ENCODE peak calls at places on chromosomes 13 and 19, in five cellular contexts. A, J, P, M and U are unnamed samples.

GRCh38 chr13:110208116-110208515 is 98.8 kb downstream of the COL4A1 start:
- DNase-seq in A (no peak), J (no peak), P (no peak), M (no peak), U (no peak)

GRCh38 chr19:51341066-51341465 is 873 bp downstream of the VSIG10L start:
- DNase-seq in A (no peak), J (no peak), P (no peak), M (no peak), U (no peak)

GRCh38 chr19:1125601-1126533 is 22.1 kb downstream of the GPX4 start:
- DNase-seq in A (no peak), J (no peak), P (no peak), M (no peak), U (no peak)

GRCh38 chr13:26707122-26708006 is 53.2 kb downstream of the GPR12 start:
- DNase-seq in A (no peak), J (peak), P (no peak), M (peak), U (peak)

GRCh38 chr19:43452517-43453045 is 12.8 kb downstream of the LYPD3 start:
- DNase-seq in A (no peak), J (no peak), P (no peak), M (no peak), U (no peak)

GRCh38 chr13:110472904-110473563 is 88.5 kb downstream of the RAB20 start:
- DNase-seq in A (no peak), J (peak), P (no peak), M (no peak), U (no peak)

GRCh38 chr19:48926909-48927308 is 6.6 kb upstream of the DHDH start:
- DNase-seq in A (peak), J (no peak), P (no peak), M (peak), U (no peak)

GRCh38 chr19:17078038-17078919 is 2.7 kb downstream of the MYO9B start:
- DNase-seq in A (no peak), J (no peak), P (no peak), M (no peak), U (no peak)

GRCh38 chr13:73417012-73417615 is 358.3 kb downstream of the KLF5 start:
- DNase-seq in A (no peak), J (peak), P (no peak), M (no peak), U (no peak)

GRCh38 chr13:51733656-51734334 is 70.2 kb downstream of the DHRS12 start:
- DNase-seq in A (no peak), J (no peak), P (no peak), M (no peak), U (no peak)

GRCh38 chr13:39864221-39864620 is 208.8 kb downstream of the COG6 start:
- DNase-seq in A (no peak), J (no peak), P (no peak), M (no peak), U (no peak)

GRCh38 chr13:80419416-80419815 is 78.5 kb upstream of the SPRY2 start:
- DNase-seq in A (no peak), J (no peak), P (no peak), M (no peak), U (no peak)

GRCh38 chr13:35388979-35389378 is 87.5 kb downstream of the MAB21L1 start:
- DNase-seq in A (no peak), J (no peak), P (no peak), M (no peak), U (no peak)

GRCh38 chr13:50693755-50694154 is 149.7 kb downstream of the DLEU7 start:
- DNase-seq in A (no peak), J (no peak), P (no peak), M (no peak), U (no peak)

GRCh38 chr13:112441779-112442310 is 65.7 kb downstream of the SPACA7 start:
- DNase-seq in A (no peak), J (no peak), P (no peak), M (no peak), U (no peak)

GRCh38 chr13:71218960-71219359 is 648.0 kb downstream of the DACH1 start:
- DNase-seq in A (no peak), J (peak), P (no peak), M (no peak), U (no peak)

GRCh38 chr19:4295972-4296771 is 6.0 kb downstream of the TMIGD2 start:
- DNase-seq in A (no peak), J (peak), P (no peak), M (no peak), U (no peak)

GRCh38 chr13:21670883-21671792 is at the start of gene FGF9:
- DNase-seq in A (peak), J (peak), P (peak), M (peak), U (peak)

GRCh38 chr13:109156181-109156935 is 526.9 kb downstream of the MYO16 start:
- DNase-seq in A (no peak), J (no peak), P (no peak), M (peak), U (no peak)

GRCh38 chr19:480016-480855 is 16.1 kb upstream of the MADCAM1 start:
- DNase-seq in A (peak), J (no peak), P (no peak), M (no peak), U (no peak)

GRCh38 chr19:4889034-4889825 is 13.5 kb downstream of the ARRDC5 start:
- DNase-seq in A (no peak), J (no peak), P (no peak), M (no peak), U (no peak)

GRCh38 chr19:42850981-42851717 is 28.4 kb downstream of the PSG1 start:
- DNase-seq in A (no peak), J (no peak), P (no peak), M (peak), U (no peak)

GRCh38 chr19:52724701-52725514 is 9.9 kb downstream of the ZNF611 start:
- DNase-seq in A (no peak), J (no peak), P (no peak), M (no peak), U (no peak)

GRCh38 chr19:41265376-41266153 is 1.4 kb downstream of the HNRNPUL1 start:
- DNase-seq in A (peak), J (peak), P (no peak), M (no peak), U (peak)

GRCh38 chr13:51419015-51419636 is 33.7 kb downstream of the INTS6 start:
- DNase-seq in A (no peak), J (peak), P (no peak), M (no peak), U (no peak)

GRCh38 chr13:113649212-113649611 is 8.8 kb downstream of the ATP4B start:
- DNase-seq in A (no peak), J (no peak), P (no peak), M (no peak), U (no peak)

GRCh38 chr13:23608704-23609413 is 38.6 kb downstream of the TNFRSF19 start:
- DNase-seq in A (peak), J (no peak), P (no peak), M (no peak), U (no peak)

GRCh38 chr13:48560657-48561337 is 27.9 kb upstream of the RCBTB2 start:
- DNase-seq in A (no peak), J (no peak), P (no peak), M (no peak), U (no peak)

GRCh38 chr13:27921961-27922910 is 2.4 kb downstream of the PDX1 start:
- DNase-seq in A (no peak), J (no peak), P (no peak), M (no peak), U (peak)

GRCh38 chr19:30361107-30361447 is 11.1 kb upstream of the ZNF536 start:
- DNase-seq in A (no peak), J (no peak), P (no peak), M (no peak), U (no peak)

GRCh38 chr13:85013006-85013405 is 786.2 kb downstream of the SLITRK6 start:
- DNase-seq in A (no peak), J (no peak), P (no peak), M (no peak), U (no peak)

GRCh38 chr13:30377312-30377685 is 45.0 kb upstream of the UBE2L5 start:
- DNase-seq in A (no peak), J (no peak), P (no peak), M (no peak), U (no peak)

GRCh38 chr19:38838208-38838985 is 6.8 kb upstream of the ECH1 start:
- DNase-seq in A (no peak), J (no peak), P (no peak), M (no peak), U (no peak)

GRCh38 chr13:113654591-113655357 is 3.2 kb downstream of the ATP4B start:
- DNase-seq in A (no peak), J (no peak), P (no peak), M (no peak), U (no peak)

GRCh38 chr13:106484755-106485193 is 50.7 kb downstream of the EFNB2 start:
- DNase-seq in A (no peak), J (no peak), P (no peak), M (no peak), U (no peak)

DNA sequence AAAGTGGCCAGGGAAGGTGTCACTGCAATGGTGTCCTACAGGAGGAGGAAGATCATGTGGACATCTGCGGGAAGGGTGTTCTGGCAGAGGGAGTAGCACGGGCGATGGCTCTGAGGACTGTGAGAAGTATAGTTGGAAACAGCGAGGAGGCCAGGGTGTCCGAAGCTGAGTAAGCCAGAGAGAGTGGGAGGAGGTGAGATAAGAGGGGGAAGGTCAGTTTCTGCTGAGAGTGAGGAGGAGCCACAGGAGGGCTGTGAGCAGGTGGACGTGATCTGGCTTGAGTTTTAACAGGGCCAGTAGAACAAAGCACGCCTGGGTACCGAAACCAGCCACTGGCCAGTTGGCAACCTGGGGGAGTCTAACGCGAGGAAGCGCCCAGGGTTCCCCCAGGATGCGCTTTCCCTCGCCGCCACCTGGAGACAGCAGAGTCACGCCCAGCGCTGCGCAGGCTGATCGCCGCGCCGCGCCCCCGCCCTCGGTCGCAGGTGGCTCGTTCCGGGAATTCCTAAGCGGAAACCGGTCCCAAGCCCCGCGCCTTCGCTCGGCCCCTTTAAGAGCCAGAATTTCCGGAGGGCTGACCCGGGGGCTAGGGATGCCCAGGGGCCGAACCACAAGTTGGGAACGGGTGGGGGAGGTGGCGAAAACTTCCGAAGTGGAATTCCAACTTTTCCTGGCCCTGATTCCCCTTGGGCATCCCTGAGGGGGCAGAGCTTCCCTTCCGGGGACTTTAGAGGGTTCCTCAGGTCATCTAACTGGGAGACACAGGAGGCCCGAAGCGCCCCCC is 1.1 kb upstream of the LSR start:
- DNase-seq in A (peak), J (peak), P (peak), M (no peak), U (peak)
- TF ChIP-seq CTCF in A (peak), J (peak), P (peak), M (no peak), U (peak)

DNA sequence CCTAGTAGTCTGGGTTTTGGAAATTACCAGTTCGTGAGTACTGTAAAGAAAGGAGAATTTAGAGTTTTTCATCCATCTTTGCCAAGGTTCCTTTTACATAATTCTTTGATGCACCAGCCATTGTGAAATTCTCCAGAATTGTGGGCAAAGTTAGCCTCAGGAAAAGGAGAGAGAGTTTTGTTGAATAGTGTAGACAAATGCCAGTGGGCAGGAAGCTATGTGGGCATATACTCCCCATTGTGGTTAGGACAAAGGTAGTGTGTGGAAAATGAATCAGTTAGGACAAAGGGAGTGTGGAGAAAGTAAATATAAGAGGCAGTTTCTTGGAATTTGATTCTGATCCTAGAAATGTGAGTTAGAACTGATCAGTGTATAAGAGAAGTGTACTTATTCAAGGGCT is 67.9 kb downstream of the PCCA start:
- DNase-seq in A (no peak), J (no peak), P (no peak), M (peak), U (no peak)
- TF ChIP-seq CTCF in A (no peak), J (no peak), P (no peak), M (no peak), U (no peak)

GRCh38 chr13:25037057-25037813 is 58.7 kb upstream of the PABPC3 start:
- DNase-seq in A (peak), J (peak), P (peak), M (peak), U (peak)
- TF ChIP-seq CTCF in A (peak), J (peak), P (peak), M (peak), U (peak)

DNA sequence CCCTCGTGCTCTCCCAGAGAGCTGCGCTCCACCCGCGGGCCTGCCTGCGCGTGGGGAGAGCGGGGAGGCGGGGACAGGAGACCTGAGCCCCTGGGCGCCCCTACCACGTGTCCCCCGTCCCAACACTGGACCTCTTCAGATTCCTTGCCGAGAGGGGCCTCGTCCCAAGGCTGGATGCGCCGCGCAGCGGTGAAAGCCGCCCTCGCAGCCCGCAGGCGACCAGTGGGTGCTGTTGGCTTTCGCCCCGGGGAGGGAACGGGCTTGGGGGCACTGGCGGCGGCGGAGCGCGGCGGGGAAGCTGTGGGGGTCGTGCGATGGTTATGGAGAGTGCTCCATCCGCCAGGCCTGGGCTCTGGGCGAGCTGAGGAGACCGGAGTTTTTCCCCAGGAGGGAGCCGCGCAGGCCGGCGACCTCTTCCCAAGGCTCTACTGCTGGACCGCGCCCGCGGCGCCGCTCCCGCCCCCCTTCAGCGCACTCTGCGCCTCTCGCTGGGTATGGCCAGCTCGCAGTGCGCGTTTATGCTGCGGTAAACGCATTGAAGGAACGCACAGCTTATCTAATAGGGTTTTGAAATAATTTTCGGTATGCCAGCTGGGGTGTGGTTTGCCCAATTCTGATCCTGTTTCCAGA is 17.2 kb upstream of the RNF17 start:
- DNase-seq in A (no peak), J (no peak), P (no peak), M (no peak), U (peak)
- TF ChIP-seq CTCF in A (no peak), J (no peak), P (no peak), M (peak), U (peak)

GRCh38 chr13:99617474-99618255 is 116.4 kb downstream of the TM9SF2 start:
- DNase-seq in A (peak), J (peak), P (no peak), M (peak), U (no peak)

GRCh38 chr13:99610702-99611289 is 109.5 kb downstream of the TM9SF2 start:
- DNase-seq in A (no peak), J (no peak), P (no peak), M (no peak), U (no peak)

GRCh38 chr13:99619207-99619606 is 117.9 kb downstream of the TM9SF2 start:
- DNase-seq in A (no peak), J (no peak), P (no peak), M (no peak), U (no peak)

GRCh38 chr13:99614465-99614885 is 113.2 kb downstream of the TM9SF2 start:
- DNase-seq in A (no peak), J (peak), P (peak), M (no peak), U (peak)
- TF ChIP-seq CTCF in A (no peak), J (peak), P (peak), M (peak), U (peak)

DNA sequence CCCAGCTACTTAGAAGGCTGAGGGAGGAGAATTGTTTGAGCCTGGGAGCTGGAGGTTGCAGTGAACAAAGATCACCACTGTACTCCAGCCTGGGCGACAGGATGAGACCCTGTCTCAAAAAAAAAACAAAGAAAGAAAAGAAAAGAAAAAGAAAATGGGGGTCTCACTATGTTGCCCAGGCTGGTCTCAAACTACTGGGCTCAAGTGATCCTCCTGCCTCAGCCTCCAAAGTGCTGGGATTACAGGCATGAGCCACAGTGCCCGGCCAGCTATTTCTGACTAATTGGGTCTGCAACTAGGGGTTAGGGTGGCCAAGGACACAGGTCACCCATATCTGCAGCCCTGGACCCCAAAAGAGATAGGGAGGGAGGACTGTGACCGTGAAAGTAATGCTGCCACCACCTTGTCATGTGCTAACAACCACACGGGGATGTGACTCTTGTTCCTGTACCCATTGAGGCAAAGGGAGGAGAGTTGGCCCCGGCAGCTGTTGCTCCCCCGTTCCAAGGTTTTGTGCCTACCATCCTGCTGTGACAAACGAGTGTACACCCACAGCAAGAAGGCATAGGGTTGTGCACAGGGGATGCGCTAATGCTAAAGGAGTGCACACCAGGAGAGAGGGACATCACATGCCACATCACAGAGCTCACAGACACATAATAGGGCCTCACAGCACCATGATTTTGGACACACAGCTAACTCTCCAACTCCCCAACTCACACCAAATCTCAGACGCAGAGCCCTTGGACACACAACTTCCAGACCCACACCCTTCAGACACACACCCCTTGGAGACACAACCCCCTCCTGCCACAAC is 619 bp downstream of the MEF2B start:
- DNase-seq in A (no peak), J (peak), P (no peak), M (no peak), U (no peak)
- TF ChIP-seq CTCF in A (no peak), J (no peak), P (no peak), M (no peak), U (no peak)

DNA sequence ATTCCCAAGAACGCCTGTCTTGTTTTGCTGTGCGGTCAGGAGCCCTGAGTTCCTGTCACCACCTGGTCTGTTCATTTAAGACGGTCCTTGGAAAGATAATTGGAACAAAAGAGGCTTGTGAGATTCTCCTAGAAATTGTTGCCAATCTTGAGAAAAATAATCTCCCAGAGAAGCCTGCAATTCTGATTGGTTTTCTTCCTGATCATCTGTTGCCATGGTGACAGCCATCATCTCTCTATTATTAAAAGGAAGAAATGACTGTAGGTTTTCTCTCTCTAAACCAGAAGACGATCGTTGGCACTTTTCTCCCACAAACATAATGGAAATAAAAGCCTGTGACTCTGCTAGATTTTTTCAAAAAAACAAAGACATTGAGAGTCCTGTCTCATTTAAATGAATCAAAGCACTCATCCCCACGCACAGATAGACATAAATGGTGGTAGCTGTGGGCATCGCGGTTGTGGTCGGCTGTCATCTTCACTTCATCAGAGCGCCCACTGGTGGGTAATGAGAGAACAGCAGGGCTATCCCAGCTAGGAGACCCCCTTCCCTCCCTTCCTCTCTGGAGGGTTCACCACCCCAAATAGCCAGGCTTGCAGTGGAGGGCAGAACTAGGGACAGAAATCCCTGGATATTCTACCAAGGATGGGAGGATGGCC is 21.7 kb upstream of the CALM3 start:
- DNase-seq in A (no peak), J (peak), P (no peak), M (no peak), U (peak)
- TF ChIP-seq CTCF in A (peak), J (peak), P (peak), M (peak), U (no peak)

GRCh38 chr19:45687599-45687998 is 4.2 kb downstream of the SNRPD2 start:
- DNase-seq in A (no peak), J (no peak), P (no peak), M (no peak), U (no peak)
- TF ChIP-seq CTCF in A (no peak), J (peak), P (no peak), M (no peak), U (no peak)

DNA sequence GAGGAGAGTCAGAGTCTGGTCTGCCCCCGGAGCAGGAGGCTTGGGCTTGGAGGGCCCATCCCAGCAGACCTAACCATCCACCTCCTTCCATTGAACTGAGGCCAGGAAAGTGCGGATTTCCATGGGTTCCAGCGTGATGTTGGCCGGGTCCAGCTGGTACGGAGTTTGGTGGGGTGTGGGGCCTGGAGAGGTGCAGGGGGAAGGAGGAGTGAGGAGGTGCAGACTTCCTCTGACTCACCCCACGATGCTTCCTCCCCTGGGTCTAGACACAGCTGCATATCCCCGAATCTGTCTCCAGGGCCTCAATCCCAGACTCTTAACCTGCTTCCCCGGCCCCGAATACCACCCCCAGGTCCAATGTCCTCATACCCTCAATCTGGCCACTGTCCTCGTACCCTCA is 20.0 kb downstream of the MAN2B1 start:
- DNase-seq in A (no peak), J (no peak), P (no peak), M (no peak), U (no peak)
- TF ChIP-seq CTCF in A (no peak), J (no peak), P (no peak), M (no peak), U (no peak)